ENCODE peak calls at places on chromosomes 13 and 19, in ten cellular contexts. Z, Q, R, S, Y, I, N, G, O and F are unnamed samples. For H3K9me3, the result is how much of the 10 kb centered on the place peaks cover.

GRCh38 chr19:58182577-58182988 is 278 bp upstream of the ZNF274 start:
- DNase-seq in Z (peak), O (no peak), N (no peak), G (no peak), Q (peak), I (no peak), S (no peak), R (no peak), Y (peak), F (no peak)

GRCh38 chr13:37587236-37587635 is 11.3 kb downstream of the POSTN start:
- DNase-seq in I (no peak), O (no peak), R (peak), G (no peak), Z (no peak), S (no peak), Q (no peak), N (no peak), Y (no peak), F (no peak)

GRCh38 chr13:30616927-30617314 is 799 bp upstream of the USPL1 start:
- DNase-seq in Z (peak), I (peak), Y (peak), Q (peak), R (peak), O (peak), G (peak), N (peak), S (peak), F (peak)

GRCh38 chr13:46894534-46894906 is 2.3 kb downstream of the HTR2A start:
- DNase-seq in I (no peak), Q (no peak), N (no peak), Y (no peak), R (peak), O (no peak), G (no peak), S (no peak), Z (no peak), F (no peak)

GRCh38 chr13:18971576-18972219 is 209.9 kb downstream of the TUBA3C start:
- DNase-seq in I (no peak), Y (no peak), N (no peak), Z (no peak), S (no peak), G (no peak), O (no peak), R (no peak), Q (no peak), F (no peak)

GRCh38 chr13:39038569-39038898 is 278 bp downstream of the NHLRC3 start:
- DNase-seq in Y (no peak), S (peak), I (no peak), Q (peak), R (no peak), N (no peak), G (peak), Z (peak), O (no peak), F (no peak)

GRCh38 chr13:77800219-77800618 is 102.7 kb downstream of the SLAIN1 start:
- DNase-seq in R (peak), Q (no peak), S (no peak), G (no peak), Y (no peak), Z (no peak), N (no peak), O (no peak), I (no peak), F (no peak)

GRCh38 chr19:32220951-32221350 is 124.5 kb upstream of the ZNF507 start:
- DNase-seq in Q (no peak), Z (no peak), S (no peak), O (no peak), R (no peak), G (no peak), N (no peak), I (no peak), Y (no peak), F (no peak)

GRCh38 chr13:47420568-47420967 is 523.7 kb upstream of the HTR2A start:
- DNase-seq in O (no peak), N (no peak), Y (no peak), S (no peak), Z (no peak), I (no peak), Q (no peak), R (no peak), G (no peak), F (no peak)

GRCh38 chr19:37012093-37012745 is 66.0 kb upstream of the ZNF420 start:
- DNase-seq in Q (no peak), I (no peak), N (no peak), Y (no peak), S (no peak), R (no peak), Z (no peak), G (no peak), O (no peak), F (no peak)
- H3K9me3 ChIP-seq in Q (under half), I (under half), N (under half), Y (half or more), S (under half), R (under half), Z (under half), G (half or more), O (under half), F (under half)

GRCh38 chr19:36963262-36963661 is 47.1 kb downstream of the ZNF568 start:
- DNase-seq in N (no peak), Y (no peak), Z (no peak), O (peak), R (no peak), S (no peak), Q (no peak), I (no peak), G (no peak), F (no peak)

GRCh38 chr19:36962346-36962745 is 46.2 kb downstream of the ZNF568 start:
- DNase-seq in O (no peak), I (no peak), Y (no peak), Z (no peak), S (no peak), G (no peak), N (no peak), Q (no peak), R (no peak), F (no peak)
- H3K9me3 ChIP-seq in O (under half), I (half or more), Y (half or more), Z (under half), S (under half), G (under half), N (under half), Q (under half), R (under half), F (under half)

DNA sequence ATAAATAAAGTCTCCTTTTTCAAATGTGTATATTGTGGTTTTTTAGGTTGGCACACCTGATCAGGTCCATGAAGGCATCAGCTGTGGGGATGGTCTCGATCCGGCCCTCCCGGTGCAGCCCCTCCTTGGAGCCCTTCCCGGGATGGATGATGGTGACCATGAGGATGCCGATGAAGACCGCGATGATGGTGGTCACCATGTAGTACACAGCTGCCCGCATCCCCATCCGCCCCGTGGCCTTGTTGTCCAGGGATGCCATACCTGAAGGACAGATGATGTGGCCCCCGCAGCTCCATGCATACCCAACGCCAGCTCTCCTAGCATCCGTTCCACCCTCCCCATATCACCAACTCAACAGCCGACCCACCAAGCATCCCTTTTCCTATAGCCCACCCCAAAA is 11.4 kb downstream of the SLC1A6 start:
- DNase-seq in G (no peak), I (no peak), R (no peak), O (no peak), Z (no peak), Y (no peak), N (no peak), S (no peak), Q (no peak), F (no peak)
- H3K9me3 ChIP-seq in G (under half), I (under half), R (under half), O (under half), Z (under half), Y (under half), N (under half), S (under half), Q (under half), F (under half)

GRCh38 chr13:75521956-75522355 is 15.7 kb downstream of the COMMD6 start:
- DNase-seq in Q (no peak), G (no peak), Y (no peak), S (no peak), R (no peak), I (no peak), Z (no peak), O (no peak), N (no peak), F (no peak)
- H3K9me3 ChIP-seq in Q (under half), G (under half), Y (under half), S (under half), R (under half), I (under half), Z (under half), O (under half), N (under half), F (under half)

DNA sequence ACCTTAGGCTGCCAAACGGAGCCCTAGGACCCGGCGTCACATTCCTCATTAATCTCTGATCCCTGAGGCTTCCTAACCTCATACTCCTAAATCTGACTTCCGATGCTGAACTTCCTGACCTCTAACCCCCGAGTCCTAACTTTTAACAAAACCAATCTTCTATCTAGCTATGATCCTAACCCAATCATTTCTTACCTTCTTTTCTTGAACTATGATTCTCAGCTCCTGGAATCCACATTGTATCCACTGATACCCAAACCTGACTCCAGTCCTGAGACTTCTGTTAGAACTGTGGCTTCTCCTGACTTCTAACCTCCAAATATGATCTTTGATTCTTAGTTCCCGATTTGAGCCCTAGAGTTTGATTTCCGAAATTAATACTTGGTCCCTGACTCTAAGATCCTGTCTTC is 456 bp downstream of the NFKBIB start:
- DNase-seq in N (no peak), Y (no peak), G (peak), I (no peak), O (no peak), R (no peak), Q (no peak), S (no peak), Z (no peak), F (no peak)
- H3K9me3 ChIP-seq in N (under half), Y (under half), G (under half), I (under half), O (under half), R (under half), Q (under half), S (under half), Z (under half), F (under half)

GRCh38 chr13:20351279-20352022 is 119.3 kb upstream of the GJB6 start:
- DNase-seq in Q (no peak), G (peak), S (no peak), Z (no peak), Y (no peak), R (peak), I (no peak), N (no peak), O (no peak), F (no peak)

GRCh38 chr13:20350380-20350763 is 118.3 kb upstream of the GJB6 start:
- DNase-seq in S (no peak), R (no peak), Y (no peak), N (no peak), O (no peak), I (no peak), Z (no peak), G (no peak), Q (no peak), F (no peak)

GRCh38 chr13:20349564-20350379 is 117.7 kb upstream of the GJB6 start:
- DNase-seq in Q (no peak), I (peak), O (no peak), Y (no peak), S (no peak), R (no peak), G (no peak), N (no peak), Z (no peak), F (no peak)

GRCh38 chr13:20348645-20349408 is 116.7 kb upstream of the GJB6 start:
- DNase-seq in O (no peak), Z (no peak), Y (no peak), G (no peak), S (no peak), R (no peak), I (no peak), Q (no peak), N (no peak), F (no peak)

DNA sequence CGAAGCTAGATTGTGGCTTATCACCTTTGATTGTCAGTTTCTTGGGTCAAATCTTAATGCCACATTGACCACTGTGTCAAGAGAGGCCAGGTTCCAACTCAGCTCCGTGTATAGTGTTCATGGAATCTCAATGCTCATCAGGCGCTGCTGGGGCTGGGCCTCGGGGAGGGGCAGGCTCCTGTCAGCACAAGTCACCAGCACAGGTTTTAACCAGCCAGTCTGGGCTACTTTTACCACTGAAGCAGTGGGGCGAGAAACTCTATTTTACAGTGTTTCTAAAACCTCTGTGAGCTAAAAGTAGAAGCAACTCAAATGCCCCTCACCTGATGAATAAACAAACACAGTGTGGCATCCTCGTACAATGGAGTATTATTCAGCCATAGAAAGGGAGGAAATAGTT is 118.7 kb upstream of the GJB6 start:
- DNase-seq in Z (no peak), O (no peak), G (no peak), Y (no peak), R (no peak), N (no peak), S (no peak), I (no peak), Q (no peak), F (no peak)
- H3K9me3 ChIP-seq in Z (under half), O (under half), G (under half), Y (under half), R (under half), N (under half), S (under half), I (under half), Q (under half), F (under half)

GRCh38 chr19:55909801-55910200 is 22.3 kb downstream of the NLRP13 start:
- DNase-seq in R (no peak), S (no peak), Z (no peak), O (no peak), I (no peak), N (no peak), Q (no peak), G (no peak), Y (no peak), F (no peak)

GRCh38 chr19:55907746-55908145 is 24.4 kb downstream of the NLRP13 start:
- DNase-seq in Y (no peak), Q (no peak), Z (no peak), O (no peak), S (no peak), R (no peak), N (no peak), G (no peak), I (no peak), F (no peak)

GRCh38 chr19:55902080-55902751 is 29.9 kb downstream of the NLRP13 start:
- DNase-seq in I (no peak), Y (no peak), S (no peak), Z (no peak), N (no peak), O (no peak), Q (no peak), R (no peak), G (no peak), F (no peak)

GRCh38 chr19:55912916-55913315 is 19.2 kb downstream of the NLRP13 start:
- DNase-seq in Q (no peak), Z (no peak), N (no peak), Y (no peak), I (no peak), R (no peak), O (no peak), S (no peak), G (no peak), F (no peak)

DNA sequence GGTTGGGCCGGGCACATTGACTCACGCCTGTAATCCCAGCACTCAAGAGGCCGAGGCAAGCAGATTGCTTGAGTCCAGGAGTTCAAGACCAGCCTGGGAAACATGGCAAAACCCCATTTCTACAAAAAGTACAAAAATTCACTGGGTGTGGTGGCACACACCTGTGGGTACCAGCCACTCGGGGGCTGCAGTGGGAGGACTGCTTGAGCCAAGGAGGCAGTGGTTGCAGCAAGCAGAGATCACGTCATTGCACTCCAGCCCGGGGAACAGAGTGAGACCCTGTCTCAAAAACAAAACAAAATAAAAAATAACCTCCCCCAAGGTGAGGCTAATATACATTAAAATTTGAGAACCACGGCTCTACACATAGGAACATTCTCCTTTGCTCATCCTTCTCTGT is 24.9 kb downstream of the NLRP13 start:
- DNase-seq in S (no peak), R (no peak), I (no peak), Z (no peak), Q (no peak), O (no peak), G (no peak), N (no peak), Y (no peak), F (no peak)
- H3K9me3 ChIP-seq in S (under half), R (under half), I (under half), Z (under half), Q (under half), O (under half), G (under half), N (under half), Y (under half), F (under half)

DNA sequence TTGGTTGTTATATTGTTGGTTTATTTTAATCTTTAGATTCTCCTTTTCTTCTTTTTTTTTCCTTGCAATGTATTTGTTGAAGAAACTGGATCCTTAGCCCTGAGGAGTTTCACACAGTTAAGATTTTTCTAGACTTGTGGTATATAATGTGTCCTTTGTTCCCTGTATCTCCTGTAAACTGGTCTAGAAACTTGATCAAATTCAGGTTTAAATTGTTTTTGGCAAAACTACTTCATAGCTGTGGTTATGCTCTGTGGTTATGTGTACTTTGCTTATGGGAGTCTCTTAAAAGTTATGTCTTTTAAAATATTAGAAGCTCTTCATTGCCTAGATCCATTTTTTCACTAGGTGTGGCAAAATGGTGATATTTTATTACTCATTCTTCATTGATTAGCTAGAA is 3.7 kb upstream of the MTRF1 start:
- DNase-seq in R (peak), Z (no peak), I (no peak), G (no peak), Y (no peak), S (no peak), N (no peak), O (no peak), Q (no peak), F (no peak)
- H3K9me3 ChIP-seq in R (under half), Z (under half), I (under half), G (under half), Y (under half), S (under half), N (under half), O (under half), Q (under half), F (under half)

GRCh38 chr19:27762933-27763332 is 1450.0 kb downstream of the UQCRFS1 start:
- DNase-seq in Y (no peak), N (no peak), G (no peak), Z (no peak), Q (no peak), O (no peak), S (no peak), R (no peak), I (no peak), F (no peak)
- H3K9me3 ChIP-seq in Y (half or more), N (under half), G (under half), Z (under half), Q (under half), O (under half), S (under half), R (under half), I (under half), F (under half)

DNA sequence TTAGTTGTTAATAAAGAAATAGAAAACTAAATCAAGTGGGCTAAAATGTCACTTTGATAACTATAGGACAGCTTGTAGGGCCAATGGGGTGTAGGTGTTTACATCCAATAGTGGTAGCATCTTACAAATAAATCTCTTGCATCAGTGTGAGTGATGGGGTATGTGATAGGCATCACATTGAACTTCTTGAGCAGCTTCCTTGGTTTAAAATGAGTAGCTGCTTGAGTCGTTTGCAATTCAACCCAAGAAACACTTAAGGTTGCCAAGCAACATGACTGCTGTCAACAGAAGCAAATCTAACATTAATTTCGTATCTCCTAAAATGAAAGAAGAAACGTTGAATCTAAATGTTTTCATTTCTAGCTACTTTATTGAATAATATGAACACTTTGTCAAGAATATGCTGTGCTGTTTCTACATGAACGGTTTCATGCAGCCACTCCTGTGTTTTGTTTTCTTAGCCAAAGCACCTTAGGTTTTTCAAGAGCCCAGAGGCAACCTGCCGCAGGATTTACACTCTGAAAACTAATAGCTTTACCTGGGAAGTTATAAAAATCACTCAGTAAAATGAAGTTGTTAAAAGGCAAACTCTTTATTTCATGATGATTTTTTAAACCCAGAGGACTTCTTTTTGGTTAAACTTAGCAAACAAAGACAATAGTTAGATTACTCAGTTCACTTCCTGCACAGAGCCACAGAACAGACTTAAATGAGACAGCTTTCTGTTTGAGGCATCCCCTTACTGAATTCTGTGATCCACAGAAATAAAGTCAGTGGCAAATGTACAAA is 305.2 kb downstream of the MTUS2 start:
- DNase-seq in O (no peak), G (no peak), Y (no peak), R (no peak), Q (no peak), N (no peak), Z (peak), I (no peak), S (no peak), F (no peak)
- H3K9me3 ChIP-seq in O (under half), G (under half), Y (under half), R (under half), Q (under half), N (under half), Z (under half), I (under half), S (under half), F (under half)